ENCODE peak calls at places on chromosomes 6 and 20, in four cellular contexts. One of them, this sample, is unnamed. For H3K4me1, the result is how much of the 10 kb centered on the place peaks cover.

GRCh38 chr20:57685134-57685851 is 24.5 kb downstream of the PMEPA1 start:
- DNase-seq in colonic mucosa: no peak
- DNase-seq in mammary epithelial cell: no peak
- DNase-seq in neuronal stem cell: no peak
- DNase-seq in this sample: no peak

GRCh38 chr6:141258516-141258915 is 874.2 kb upstream of the GJE1 start:
- DNase-seq in neuronal stem cell: no peak
- DNase-seq in colonic mucosa: no peak
- DNase-seq in mammary epithelial cell: no peak
- DNase-seq in this sample: no peak

GRCh38 chr6:15443119-15443518 is 197.2 kb downstream of the JARID2 start:
- DNase-seq in neuronal stem cell: no peak
- DNase-seq in colonic mucosa: no peak
- DNase-seq in mammary epithelial cell: peak
- DNase-seq in this sample: no peak

GRCh38 chr6:73262701-73263569 is at the start of gene KHDC1:
- DNase-seq in mammary epithelial cell: peak
- DNase-seq in neuronal stem cell: peak
- DNase-seq in colonic mucosa: peak
- DNase-seq in this sample: peak

GRCh38 chr20:44467289-44467883 is 8.3 kb upstream of the TTPAL start:
- DNase-seq in mammary epithelial cell: peak
- DNase-seq in colonic mucosa: no peak
- DNase-seq in neuronal stem cell: no peak
- DNase-seq in this sample: peak

GRCh38 chr6:12761376-12762115 is 45.0 kb downstream of the PHACTR1 start:
- DNase-seq in colonic mucosa: no peak
- DNase-seq in neuronal stem cell: no peak
- DNase-seq in mammary epithelial cell: no peak
- DNase-seq in this sample: no peak

GRCh38 chr6:122109075-122109474 is 290.4 kb upstream of the HSF2 start:
- DNase-seq in mammary epithelial cell: no peak
- DNase-seq in neuronal stem cell: no peak
- DNase-seq in colonic mucosa: no peak
- DNase-seq in this sample: no peak

GRCh38 chr6:119190176-119190575 is 111.7 kb upstream of the FAM184A start:
- DNase-seq in colonic mucosa: no peak
- DNase-seq in neuronal stem cell: no peak
- DNase-seq in mammary epithelial cell: no peak
- DNase-seq in this sample: no peak

GRCh38 chr6:11606287-11606686 is 68.7 kb downstream of the TMEM170B start:
- DNase-seq in neuronal stem cell: no peak
- DNase-seq in colonic mucosa: no peak
- DNase-seq in mammary epithelial cell: no peak
- DNase-seq in this sample: no peak

GRCh38 chr6:133973109-133973971 is 20.3 kb downstream of the TBPL1 start:
- DNase-seq in mammary epithelial cell: peak
- DNase-seq in neuronal stem cell: peak
- DNase-seq in colonic mucosa: no peak
- DNase-seq in this sample: no peak

GRCh38 chr6:21798468-21798867 is 204.9 kb downstream of the SOX4 start:
- DNase-seq in colonic mucosa: no peak
- DNase-seq in mammary epithelial cell: no peak
- DNase-seq in neuronal stem cell: no peak
- DNase-seq in this sample: no peak

GRCh38 chr20:25270829-25271251 is 23.0 kb downstream of the PYGB start:
- DNase-seq in mammary epithelial cell: no peak
- DNase-seq in neuronal stem cell: no peak
- DNase-seq in colonic mucosa: peak
- DNase-seq in this sample: no peak

GRCh38 chr6:7087066-7087465 is 20.7 kb upstream of the RREB1 start:
- DNase-seq in neuronal stem cell: peak
- DNase-seq in colonic mucosa: no peak
- DNase-seq in mammary epithelial cell: no peak
- DNase-seq in this sample: peak

GRCh38 chr6:109939654-109940053 is 38.5 kb upstream of the GPR6 start:
- DNase-seq in mammary epithelial cell: peak
- DNase-seq in colonic mucosa: no peak
- DNase-seq in neuronal stem cell: no peak
- DNase-seq in this sample: no peak

GRCh38 chr6:31122803-31123706 is 2.8 kb upstream of the CDSN start:
- DNase-seq in mammary epithelial cell: peak
- DNase-seq in colonic mucosa: peak
- DNase-seq in neuronal stem cell: no peak
- DNase-seq in this sample: no peak

GRCh38 chr6:79984261-79984660 is 20.2 kb upstream of the TTK start:
- DNase-seq in mammary epithelial cell: peak
- DNase-seq in colonic mucosa: no peak
- DNase-seq in neuronal stem cell: no peak
- DNase-seq in this sample: peak

GRCh38 chr6:29742191-29742590 is 19.0 kb downstream of the HLA-F start:
- DNase-seq in neuronal stem cell: no peak
- DNase-seq in colonic mucosa: no peak
- DNase-seq in mammary epithelial cell: no peak
- DNase-seq in this sample: no peak

GRCh38 chr6:142015011-142015410 is 117.7 kb upstream of the GJE1 start:
- DNase-seq in colonic mucosa: no peak
- DNase-seq in neuronal stem cell: no peak
- DNase-seq in mammary epithelial cell: no peak
- DNase-seq in this sample: peak

GRCh38 chr20:13302647-13303425 is 81.8 kb downstream of the ISM1 start:
- DNase-seq in neuronal stem cell: no peak
- DNase-seq in colonic mucosa: peak
- DNase-seq in mammary epithelial cell: peak
- DNase-seq in this sample: peak

GRCh38 chr6:111664565-111665039 is 58.9 kb upstream of the TRAF3IP2 start:
- DNase-seq in neuronal stem cell: no peak
- DNase-seq in colonic mucosa: no peak
- DNase-seq in mammary epithelial cell: no peak
- DNase-seq in this sample: no peak

GRCh38 chr20:61980647-61981583 is 84.8 kb downstream of the TAF4 start:
- DNase-seq in colonic mucosa: no peak
- DNase-seq in neuronal stem cell: no peak
- DNase-seq in mammary epithelial cell: no peak
- DNase-seq in this sample: peak

GRCh38 chr20:13610205-13610604 is 28.5 kb downstream of the TASP1 start:
- DNase-seq in mammary epithelial cell: no peak
- DNase-seq in neuronal stem cell: no peak
- DNase-seq in colonic mucosa: no peak
- DNase-seq in this sample: peak

GRCh38 chr6:101582786-101583185 is 189.3 kb downstream of the GRIK2 start:
- DNase-seq in colonic mucosa: no peak
- DNase-seq in neuronal stem cell: peak
- DNase-seq in mammary epithelial cell: no peak
- DNase-seq in this sample: no peak

DNA sequence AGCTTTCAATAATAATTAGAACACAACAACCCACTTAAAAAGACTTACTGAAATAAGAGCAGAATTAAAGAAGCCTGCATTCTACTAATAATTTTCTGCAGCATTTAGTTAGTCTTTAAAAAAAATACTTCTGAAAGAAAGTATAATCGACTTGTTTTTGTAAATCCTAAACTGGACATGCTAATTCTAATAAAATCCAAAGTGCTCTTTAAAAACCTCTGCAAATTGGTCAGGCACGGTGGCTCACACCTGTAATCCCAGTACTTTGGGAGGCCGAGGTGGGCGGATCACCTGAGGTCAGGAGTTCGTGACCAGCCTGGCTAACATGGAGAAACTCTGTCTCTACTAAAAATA is 57.5 kb upstream of the ARMH2 start:
- DNase-seq in colonic mucosa: no peak
- DNase-seq in mammary epithelial cell: no peak
- DNase-seq in neuronal stem cell: no peak
- DNase-seq in this sample: no peak
- H3K9ac ChIP-seq in colonic mucosa: no peak
- H3K9ac ChIP-seq in mammary epithelial cell: no peak
- H3K9ac ChIP-seq in neuronal stem cell: no peak
- H3K9ac ChIP-seq in this sample: no peak

DNA sequence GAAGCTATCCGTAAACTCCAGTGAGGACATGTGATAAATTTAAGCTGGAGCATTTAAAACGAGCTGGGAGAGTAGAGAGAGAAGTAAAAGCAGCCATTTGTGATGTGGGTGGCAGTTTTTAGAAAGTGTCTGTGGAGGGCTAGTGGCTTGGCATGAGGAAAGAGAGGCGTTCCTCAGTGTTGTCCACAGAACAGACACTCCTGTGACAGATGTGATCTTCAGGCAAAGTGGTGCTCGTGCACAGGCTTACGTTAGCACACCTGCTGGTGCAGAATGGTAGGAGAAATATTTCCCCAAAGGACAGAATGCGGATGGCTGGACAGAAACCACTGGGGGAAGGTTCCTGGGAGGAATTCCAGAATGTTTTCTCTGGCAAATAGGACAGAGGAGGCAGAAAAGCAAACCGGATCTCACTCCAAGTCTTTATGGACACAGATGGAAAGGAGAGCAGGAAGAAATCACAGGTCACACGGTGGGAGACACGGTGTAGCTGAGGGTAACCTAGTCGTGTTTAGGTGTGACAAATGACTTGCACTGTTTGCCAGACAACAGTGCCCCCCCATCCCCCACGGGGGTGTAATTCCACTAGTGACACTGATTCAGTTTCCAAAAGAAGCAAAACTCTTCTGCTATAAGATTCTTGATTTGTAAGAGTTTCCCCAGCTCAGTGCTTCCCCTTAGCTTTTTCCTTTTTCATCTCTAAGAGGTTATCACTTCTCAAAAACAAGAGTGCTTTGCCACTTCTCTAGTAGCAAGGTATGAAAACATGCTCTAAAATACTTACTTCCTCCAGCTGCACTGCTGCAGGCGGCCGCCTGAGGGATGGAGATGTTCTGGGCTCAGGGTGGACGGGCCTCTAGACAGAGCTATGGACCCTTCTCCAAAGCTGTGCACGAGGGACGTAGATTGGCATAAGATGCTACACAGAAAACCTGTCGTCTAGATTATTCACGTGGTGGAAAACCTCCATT is 293.2 kb downstream of the QKI start:
- DNase-seq in mammary epithelial cell: no peak
- DNase-seq in neuronal stem cell: no peak
- DNase-seq in colonic mucosa: no peak
- DNase-seq in this sample: no peak
- H3K4me1 ChIP-seq in mammary epithelial cell: under half
- H3K4me1 ChIP-seq in neuronal stem cell: under half
- H3K4me1 ChIP-seq in colonic mucosa: under half
- H3K4me1 ChIP-seq in this sample: under half

GRCh38 chr20:34312544-34313217 is 9.5 kb upstream of the AHCY start:
- DNase-seq in neuronal stem cell: peak
- DNase-seq in mammary epithelial cell: peak
- DNase-seq in colonic mucosa: peak
- DNase-seq in this sample: peak
- H3K9ac ChIP-seq in neuronal stem cell: no peak
- H3K9ac ChIP-seq in mammary epithelial cell: no peak
- H3K9ac ChIP-seq in colonic mucosa: peak
- H3K9ac ChIP-seq in this sample: no peak

GRCh38 chr20:1623501-1624250 is 3.9 kb upstream of the SIRPB1 start:
- DNase-seq in neuronal stem cell: no peak
- DNase-seq in colonic mucosa: no peak
- DNase-seq in mammary epithelial cell: no peak
- DNase-seq in this sample: no peak
- H3K4me1 ChIP-seq in neuronal stem cell: under half
- H3K4me1 ChIP-seq in colonic mucosa: under half
- H3K4me1 ChIP-seq in mammary epithelial cell: under half
- H3K4me1 ChIP-seq in this sample: under half

DNA sequence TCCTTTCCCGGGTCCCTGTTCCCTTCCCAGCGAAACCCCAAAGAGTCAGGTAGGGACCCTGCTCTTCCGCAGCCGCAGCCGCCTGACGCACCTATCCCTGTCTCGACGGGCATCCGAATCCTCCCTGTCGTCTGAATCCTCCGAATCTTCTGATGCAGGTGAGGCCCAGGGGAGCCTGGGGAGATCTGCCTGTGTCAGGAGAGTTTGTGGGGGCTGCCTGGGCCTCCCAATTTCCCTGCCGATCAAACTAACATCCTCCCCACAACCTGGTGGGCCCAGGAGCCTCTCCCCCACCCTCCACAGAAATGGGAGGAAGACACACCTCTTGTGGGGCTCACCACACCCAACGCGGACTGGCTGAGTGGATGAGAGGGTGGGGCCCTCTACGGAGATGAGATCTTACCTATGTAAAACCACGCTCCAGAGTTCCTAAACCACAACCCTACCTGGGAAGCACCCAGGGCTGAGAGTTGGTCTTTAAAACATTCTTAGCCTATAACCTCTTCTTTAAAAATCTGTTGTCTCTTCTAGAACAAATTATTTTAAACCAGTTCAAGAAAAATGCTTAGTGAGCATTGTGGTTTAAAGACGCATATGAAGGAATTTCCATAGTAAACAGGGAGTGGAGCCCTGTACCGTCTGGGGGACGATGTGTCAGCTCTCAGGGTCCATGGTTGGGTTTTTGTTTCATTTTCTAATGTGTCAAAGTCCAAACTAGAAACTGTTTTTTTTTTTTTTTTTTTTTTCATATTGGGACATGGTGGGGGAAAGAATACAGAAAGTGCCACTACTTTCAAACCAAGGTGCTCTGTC is 1.7 kb downstream of the CDC25B start:
- DNase-seq in mammary epithelial cell: peak
- DNase-seq in neuronal stem cell: no peak
- DNase-seq in colonic mucosa: no peak
- DNase-seq in this sample: no peak
- H3K9ac ChIP-seq in mammary epithelial cell: no peak
- H3K9ac ChIP-seq in neuronal stem cell: no peak
- H3K9ac ChIP-seq in colonic mucosa: peak
- H3K9ac ChIP-seq in this sample: no peak

GRCh38 chr6:90159452-90159851 is 137.2 kb downstream of the BACH2 start:
- DNase-seq in colonic mucosa: no peak
- DNase-seq in mammary epithelial cell: no peak
- DNase-seq in neuronal stem cell: no peak
- DNase-seq in this sample: no peak
- H3K4me1 ChIP-seq in colonic mucosa: under half
- H3K4me1 ChIP-seq in mammary epithelial cell: under half
- H3K4me1 ChIP-seq in neuronal stem cell: under half
- H3K4me1 ChIP-seq in this sample: under half

GRCh38 chr6:90127589-90127988 is 169.1 kb downstream of the BACH2 start:
- DNase-seq in mammary epithelial cell: no peak
- DNase-seq in colonic mucosa: no peak
- DNase-seq in neuronal stem cell: no peak
- DNase-seq in this sample: no peak

GRCh38 chr6:90135672-90136071 is 161.0 kb downstream of the BACH2 start:
- DNase-seq in colonic mucosa: no peak
- DNase-seq in neuronal stem cell: no peak
- DNase-seq in mammary epithelial cell: peak
- DNase-seq in this sample: no peak

GRCh38 chr6:90131614-90132423 is 164.8 kb downstream of the BACH2 start:
- DNase-seq in neuronal stem cell: no peak
- DNase-seq in colonic mucosa: no peak
- DNase-seq in mammary epithelial cell: no peak
- DNase-seq in this sample: no peak

GRCh38 chr6:90126178-90126577 is 170.5 kb downstream of the BACH2 start:
- DNase-seq in mammary epithelial cell: no peak
- DNase-seq in colonic mucosa: no peak
- DNase-seq in neuronal stem cell: no peak
- DNase-seq in this sample: no peak

GRCh38 chr6:90131091-90131490 is 165.6 kb downstream of the BACH2 start:
- DNase-seq in mammary epithelial cell: no peak
- DNase-seq in neuronal stem cell: no peak
- DNase-seq in colonic mucosa: no peak
- DNase-seq in this sample: no peak
- H3K9ac ChIP-seq in mammary epithelial cell: no peak
- H3K9ac ChIP-seq in neuronal stem cell: no peak
- H3K9ac ChIP-seq in colonic mucosa: no peak
- H3K9ac ChIP-seq in this sample: no peak

GRCh38 chr6:44355640-44356039 is 13.2 kb downstream of the SPATS1 start:
- DNase-seq in mammary epithelial cell: no peak
- DNase-seq in colonic mucosa: no peak
- DNase-seq in neuronal stem cell: no peak
- DNase-seq in this sample: no peak
- H3K4me1 ChIP-seq in mammary epithelial cell: under half
- H3K4me1 ChIP-seq in colonic mucosa: under half
- H3K4me1 ChIP-seq in neuronal stem cell: under half
- H3K4me1 ChIP-seq in this sample: under half